ENCODE peak calls at places on chromosomes 7 and 10, in five cellular contexts. One of them, this sample, is unnamed.

GRCh38 chr7:102297487-102298218 is 11.0 kb downstream of the SH2B2 start:
- DNase-seq in GM04503: no peak
- DNase-seq in stimulated activated effector memory CD8-positive, alpha-beta T cell treated with anti-CD3 and anti-CD28 coated beads, Interleukin-12 subunit alpha, Interleukin-12 subunit beta, amount 100 ng/mL, for 72 hours: no peak
- DNase-seq in WTC11: no peak
- DNase-seq in lower lobe of right lung: no peak
- DNase-seq in this sample: no peak

GRCh38 chr7:134892002-134892693 is 94.2 kb upstream of the AGBL3 start:
- DNase-seq in lower lobe of right lung: no peak
- DNase-seq in WTC11: no peak
- DNase-seq in stimulated activated effector memory CD8-positive, alpha-beta T cell treated with anti-CD3 and anti-CD28 coated beads, Interleukin-12 subunit alpha, Interleukin-12 subunit beta, amount 100 ng/mL, for 72 hours: no peak
- DNase-seq in GM04503: no peak
- DNase-seq in this sample: no peak

GRCh38 chr7:2542924-2543871 is 12.1 kb downstream of the BRAT1 start:
- DNase-seq in lower lobe of right lung: peak
- DNase-seq in WTC11: no peak
- DNase-seq in stimulated activated effector memory CD8-positive, alpha-beta T cell treated with anti-CD3 and anti-CD28 coated beads, Interleukin-12 subunit alpha, Interleukin-12 subunit beta, amount 100 ng/mL, for 72 hours: no peak
- DNase-seq in GM04503: no peak
- DNase-seq in this sample: no peak

GRCh38 chr10:34801066-34801738 is 13.9 kb downstream of the PARD3 start:
- DNase-seq in lower lobe of right lung: peak
- DNase-seq in stimulated activated effector memory CD8-positive, alpha-beta T cell treated with anti-CD3 and anti-CD28 coated beads, Interleukin-12 subunit alpha, Interleukin-12 subunit beta, amount 100 ng/mL, for 72 hours: no peak
- DNase-seq in GM04503: no peak
- DNase-seq in WTC11: no peak
- DNase-seq in this sample: no peak

GRCh38 chr7:118843456-118843855 is 619.0 kb downstream of the ANKRD7 start:
- DNase-seq in lower lobe of right lung: no peak
- DNase-seq in GM04503: no peak
- DNase-seq in stimulated activated effector memory CD8-positive, alpha-beta T cell treated with anti-CD3 and anti-CD28 coated beads, Interleukin-12 subunit alpha, Interleukin-12 subunit beta, amount 100 ng/mL, for 72 hours: no peak
- DNase-seq in WTC11: no peak
- DNase-seq in this sample: no peak

GRCh38 chr10:93494494-93494893 is 1.9 kb upstream of the CEP55 start:
- DNase-seq in GM04503: no peak
- DNase-seq in stimulated activated effector memory CD8-positive, alpha-beta T cell treated with anti-CD3 and anti-CD28 coated beads, Interleukin-12 subunit alpha, Interleukin-12 subunit beta, amount 100 ng/mL, for 72 hours: no peak
- DNase-seq in WTC11: no peak
- DNase-seq in lower lobe of right lung: no peak
- DNase-seq in this sample: no peak

GRCh38 chr7:150716368-150716767 is at the start of gene GIMAP1:
- DNase-seq in lower lobe of right lung: no peak
- DNase-seq in WTC11: no peak
- DNase-seq in GM04503: no peak
- DNase-seq in stimulated activated effector memory CD8-positive, alpha-beta T cell treated with anti-CD3 and anti-CD28 coated beads, Interleukin-12 subunit alpha, Interleukin-12 subunit beta, amount 100 ng/mL, for 72 hours: peak
- DNase-seq in this sample: no peak

GRCh38 chr10:80168111-80168511 is 35.6 kb downstream of the PLAC9 start:
- DNase-seq in WTC11: no peak
- DNase-seq in stimulated activated effector memory CD8-positive, alpha-beta T cell treated with anti-CD3 and anti-CD28 coated beads, Interleukin-12 subunit alpha, Interleukin-12 subunit beta, amount 100 ng/mL, for 72 hours: no peak
- DNase-seq in GM04503: no peak
- DNase-seq in lower lobe of right lung: no peak
- DNase-seq in this sample: no peak

GRCh38 chr7:45075871-45076796 is 12.6 kb downstream of the NACAD start:
- DNase-seq in stimulated activated effector memory CD8-positive, alpha-beta T cell treated with anti-CD3 and anti-CD28 coated beads, Interleukin-12 subunit alpha, Interleukin-12 subunit beta, amount 100 ng/mL, for 72 hours: no peak
- DNase-seq in GM04503: no peak
- DNase-seq in WTC11: no peak
- DNase-seq in lower lobe of right lung: no peak
- DNase-seq in this sample: no peak

GRCh38 chr7:79553811-79554555 is 100.5 kb upstream of the MAGI2 start:
- DNase-seq in stimulated activated effector memory CD8-positive, alpha-beta T cell treated with anti-CD3 and anti-CD28 coated beads, Interleukin-12 subunit alpha, Interleukin-12 subunit beta, amount 100 ng/mL, for 72 hours: no peak
- DNase-seq in GM04503: no peak
- DNase-seq in WTC11: no peak
- DNase-seq in lower lobe of right lung: no peak
- DNase-seq in this sample: no peak

GRCh38 chr10:99711129-99711719 is 20.7 kb downstream of the COX15 start:
- DNase-seq in lower lobe of right lung: no peak
- DNase-seq in WTC11: no peak
- DNase-seq in stimulated activated effector memory CD8-positive, alpha-beta T cell treated with anti-CD3 and anti-CD28 coated beads, Interleukin-12 subunit alpha, Interleukin-12 subunit beta, amount 100 ng/mL, for 72 hours: no peak
- DNase-seq in GM04503: peak
- DNase-seq in this sample: no peak

GRCh38 chr10:103244663-103245271 is 920 bp upstream of the RPEL1 start:
- DNase-seq in stimulated activated effector memory CD8-positive, alpha-beta T cell treated with anti-CD3 and anti-CD28 coated beads, Interleukin-12 subunit alpha, Interleukin-12 subunit beta, amount 100 ng/mL, for 72 hours: peak
- DNase-seq in GM04503: peak
- DNase-seq in WTC11: peak
- DNase-seq in lower lobe of right lung: peak
- DNase-seq in this sample: peak

GRCh38 chr10:87845624-87846377 is 17.5 kb downstream of the KLLN start:
- DNase-seq in GM04503: no peak
- DNase-seq in stimulated activated effector memory CD8-positive, alpha-beta T cell treated with anti-CD3 and anti-CD28 coated beads, Interleukin-12 subunit alpha, Interleukin-12 subunit beta, amount 100 ng/mL, for 72 hours: no peak
- DNase-seq in lower lobe of right lung: no peak
- DNase-seq in WTC11: no peak
- DNase-seq in this sample: no peak

GRCh38 chr10:110495731-110496552 is 1.8 kb upstream of the DUSP5 start:
- DNase-seq in GM04503: no peak
- DNase-seq in WTC11: peak
- DNase-seq in stimulated activated effector memory CD8-positive, alpha-beta T cell treated with anti-CD3 and anti-CD28 coated beads, Interleukin-12 subunit alpha, Interleukin-12 subunit beta, amount 100 ng/mL, for 72 hours: no peak
- DNase-seq in lower lobe of right lung: peak
- DNase-seq in this sample: peak

GRCh38 chr10:79438021-79438698 is 7.3 kb downstream of the ZCCHC24 start:
- DNase-seq in stimulated activated effector memory CD8-positive, alpha-beta T cell treated with anti-CD3 and anti-CD28 coated beads, Interleukin-12 subunit alpha, Interleukin-12 subunit beta, amount 100 ng/mL, for 72 hours: no peak
- DNase-seq in WTC11: no peak
- DNase-seq in GM04503: no peak
- DNase-seq in lower lobe of right lung: no peak
- DNase-seq in this sample: no peak

GRCh38 chr10:123557366-123558108 is 108.6 kb upstream of the GPR26 start:
- DNase-seq in stimulated activated effector memory CD8-positive, alpha-beta T cell treated with anti-CD3 and anti-CD28 coated beads, Interleukin-12 subunit alpha, Interleukin-12 subunit beta, amount 100 ng/mL, for 72 hours: peak
- DNase-seq in GM04503: no peak
- DNase-seq in lower lobe of right lung: no peak
- DNase-seq in WTC11: no peak
- DNase-seq in this sample: no peak

GRCh38 chr10:44314802-44315460 is 70.0 kb downstream of the CXCL12 start:
- DNase-seq in WTC11: no peak
- DNase-seq in stimulated activated effector memory CD8-positive, alpha-beta T cell treated with anti-CD3 and anti-CD28 coated beads, Interleukin-12 subunit alpha, Interleukin-12 subunit beta, amount 100 ng/mL, for 72 hours: peak
- DNase-seq in GM04503: no peak
- DNase-seq in lower lobe of right lung: no peak
- DNase-seq in this sample: no peak

This sample was measured in smooth muscle cell of the brain vasculature.